ENCODE peak calls at places on chromosomes 3 and 15, in seven cellular contexts. E, Y, K, H, R, D and I are unnamed samples.

GRCh38 chr15:100714749-100715342 is 112.5 kb downstream of the ASB7 start:
- DNase-seq in E (no peak), Y (no peak), K (no peak), H (peak), R (peak), D (no peak), I (peak)

GRCh38 chr15:58933311-58934113 is at the start of gene SLTM:
- DNase-seq in E (peak), Y (peak), K (peak), H (peak), R (peak), D (peak), I (peak)

GRCh38 chr15:72521682-72522081 is 47.6 kb downstream of the ARIH1 start:
- DNase-seq in E (no peak), Y (no peak), K (no peak), H (no peak), R (no peak), D (no peak), I (no peak)

GRCh38 chr3:120062474-120062873 is 31.8 kb downstream of the GSK3B start:
- DNase-seq in E (no peak), Y (no peak), K (no peak), H (peak), R (no peak), D (no peak), I (no peak)

GRCh38 chr3:161366067-161366466 is 5.2 kb downstream of the SPTSSB start:
- DNase-seq in E (no peak), Y (no peak), K (no peak), H (peak), R (no peak), D (no peak), I (no peak)

GRCh38 chr3:147630921-147631320 is 221.8 kb downstream of the ZIC1 start:
- DNase-seq in E (no peak), Y (no peak), K (no peak), H (no peak), R (no peak), D (no peak), I (no peak)

GRCh38 chr3:69085543-69086132 is 901 bp downstream of the ARL6IP5 start:
- DNase-seq in E (no peak), Y (peak), K (no peak), H (no peak), R (no peak), D (peak), I (peak)

GRCh38 chr3:177530908-177531307 is 333.6 kb upstream of the TBL1XR1 start:
- DNase-seq in E (no peak), Y (no peak), K (no peak), H (no peak), R (no peak), D (no peak), I (no peak)

GRCh38 chr3:159897331-159898075 is 91.1 kb upstream of the IL12A start:
- DNase-seq in E (no peak), Y (no peak), K (no peak), H (no peak), R (no peak), D (no peak), I (no peak)

GRCh38 chr3:31051226-31051625 is 156.8 kb upstream of the GADL1 start:
- DNase-seq in E (no peak), Y (no peak), K (no peak), H (no peak), R (no peak), D (no peak), I (no peak)

GRCh38 chr3:127512256-127512655 is 78.3 kb downstream of the TPRA1 start:
- DNase-seq in E (no peak), Y (no peak), K (no peak), H (no peak), R (no peak), D (no peak), I (no peak)

GRCh38 chr15:29822100-29822684 is at the start of gene TJP1:
- DNase-seq in E (no peak), Y (peak), K (no peak), H (peak), R (peak), D (peak), I (no peak)

GRCh38 chr3:54818942-54819341 is 108.9 kb downstream of the LRTM1 start:
- DNase-seq in E (no peak), Y (no peak), K (no peak), H (no peak), R (no peak), D (no peak), I (no peak)

GRCh38 chr3:43496740-43497375 is 125.0 kb downstream of the ANO10 start:
- DNase-seq in E (no peak), Y (no peak), K (no peak), H (no peak), R (no peak), D (no peak), I (no peak)

GRCh38 chr3:23968467-23969184 is 23.5 kb downstream of the NR1D2 start:
- DNase-seq in E (no peak), Y (no peak), K (no peak), H (no peak), R (no peak), D (no peak), I (no peak)

GRCh38 chr15:25172691-25173090 is 217.9 kb downstream of the SNRPN start:
- DNase-seq in E (no peak), Y (no peak), K (no peak), H (no peak), R (peak), D (peak), I (peak)

DNA sequence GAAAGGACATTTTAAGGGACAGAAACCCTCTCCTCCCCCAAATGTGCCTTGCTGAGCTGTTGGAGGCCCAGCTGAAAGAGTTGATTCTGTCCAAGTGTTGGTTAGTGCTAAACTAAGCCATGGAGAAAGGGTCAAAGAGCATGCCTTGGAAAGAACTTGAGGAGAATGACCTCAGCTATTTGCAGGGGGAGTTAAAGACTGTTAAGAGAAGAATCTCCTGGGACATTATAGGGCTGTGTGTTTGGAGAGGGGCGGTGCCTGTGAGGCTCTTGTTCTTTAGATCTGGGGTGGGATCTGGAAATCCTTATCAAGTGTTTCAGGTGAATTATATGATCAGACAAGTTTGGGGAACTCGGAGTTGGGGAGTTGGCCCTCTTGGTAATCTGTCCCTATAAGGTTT is 13.0 kb downstream of the FNDC3B start:
- DNase-seq in E (no peak), Y (no peak), K (no peak), H (no peak), R (no peak), D (no peak), I (no peak)
- H3K4me3 ChIP-seq in E (no peak), Y (no peak), K (no peak), H (no peak), R (no peak), D (no peak), I (no peak)

DNA sequence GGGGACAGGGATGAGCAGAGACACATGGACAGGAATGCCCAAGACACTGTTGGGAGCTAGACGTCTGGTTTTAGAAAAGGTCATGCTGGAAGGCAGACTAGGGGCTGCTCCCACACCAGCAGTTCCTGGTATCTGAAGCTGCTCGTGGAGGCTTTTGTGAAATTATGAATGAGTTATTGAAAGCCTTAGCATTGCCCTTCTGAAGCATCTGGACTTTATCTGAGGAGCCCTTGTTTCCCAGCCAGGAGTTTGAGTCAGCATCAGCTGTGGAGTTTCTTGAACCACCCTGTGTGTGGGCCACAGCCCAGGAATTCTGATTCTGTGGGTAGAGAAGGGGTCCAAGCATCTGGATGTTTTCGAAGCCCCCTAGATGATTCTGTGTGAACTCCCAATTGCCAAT is 258.7 kb downstream of the SLCO3A1 start:
- DNase-seq in E (no peak), Y (no peak), K (no peak), H (no peak), R (no peak), D (no peak), I (no peak)
- TF ChIP-seq POLR2AphosphoS5 in E (no peak), Y (no peak), K (no peak), H (no peak), R (no peak), D (no peak), I (no peak)

GRCh38 chr3:158739661-158740060 is 7.4 kb upstream of the RARRES1 start:
- DNase-seq in E (no peak), Y (no peak), K (no peak), H (no peak), R (no peak), D (no peak), I (no peak)

GRCh38 chr3:158743664-158744566 is 11.7 kb upstream of the RARRES1 start:
- DNase-seq in E (no peak), Y (no peak), K (no peak), H (no peak), R (no peak), D (no peak), I (no peak)

GRCh38 chr3:158744567-158745288 is 12.5 kb upstream of the RARRES1 start:
- DNase-seq in E (no peak), Y (no peak), K (no peak), H (no peak), R (no peak), D (no peak), I (no peak)

GRCh38 chr3:158743280-158743663 is 11.0 kb upstream of the RARRES1 start:
- DNase-seq in E (no peak), Y (no peak), K (no peak), H (no peak), R (no peak), D (no peak), I (no peak)

GRCh38 chr3:158742861-158743260 is 10.6 kb upstream of the RARRES1 start:
- DNase-seq in E (no peak), Y (no peak), K (no peak), H (no peak), R (no peak), D (no peak), I (no peak)
- H3K27ac ChIP-seq in E (no peak), Y (peak), K (no peak), H (no peak), R (peak), D (no peak), I (no peak)

GRCh38 chr3:195443391-195443989 is 670 bp upstream of the ACAP2 start:
- DNase-seq in E (no peak), Y (no peak), K (no peak), H (no peak), R (no peak), D (no peak), I (no peak)
- H3K4me3 ChIP-seq in E (peak), Y (peak), K (peak), H (peak), R (peak), D (peak), I (peak)

DNA sequence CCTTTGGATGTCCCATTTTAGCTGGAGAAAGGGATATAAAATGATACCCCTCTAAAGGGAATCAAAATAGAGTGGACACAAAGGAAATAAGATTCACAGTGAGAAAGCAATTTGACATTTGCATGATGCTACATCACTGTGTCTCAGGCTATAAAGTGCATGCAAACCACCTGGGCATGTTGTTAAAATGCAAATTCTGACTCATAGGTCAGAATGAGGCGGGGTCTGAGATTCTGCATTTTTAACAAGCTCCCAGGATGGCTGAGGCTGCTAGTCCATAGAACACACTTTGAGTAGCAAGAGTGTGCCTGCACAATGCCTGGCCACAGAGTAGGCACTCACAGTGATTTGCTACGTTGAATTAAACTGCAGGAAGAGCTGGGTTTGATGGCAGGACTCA is 48.2 kb downstream of the NTRK3 start:
- DNase-seq in E (no peak), Y (no peak), K (no peak), H (peak), R (no peak), D (no peak), I (no peak)
- TF ChIP-seq POLR2AphosphoS5 in E (no peak), Y (no peak), K (no peak), H (no peak), R (no peak), D (no peak), I (no peak)